ENCODE peak calls at places on chromosomes 4 and X, in six cellular contexts. E is Peyer's patch, O is Calu3, R is fibroblast of lung, Z is osteocyte, H is brain microvascular endothelial cell. Y is an unnamed sample.

GRCh38 chr4:60315586-60315985 is 884.5 kb upstream of the ADGRL3 start:
- DNase-seq in Z (no peak), R (no peak), E (no peak), O (no peak), H (no peak), Y (no peak)

GRCh38 chr4:26826721-26827120 is 33.9 kb upstream of the STIM2 start:
- DNase-seq in H (peak), E (peak), O (peak), R (no peak), Z (no peak), Y (peak)

GRCh38 chr4:120082286-120082685 is 15.6 kb upstream of the MAD2L1 start:
- DNase-seq in O (no peak), E (no peak), Z (no peak), H (no peak), R (no peak), Y (no peak)

GRCh38 chr4:139242511-139243051 is 37.4 kb downstream of the MGARP start:
- DNase-seq in H (peak), Z (peak), O (no peak), E (no peak), R (peak), Y (no peak)

GRCh38 chr4:159764343-159764952 is 661.6 kb downstream of the RAPGEF2 start:
- DNase-seq in O (peak), H (peak), Z (no peak), E (no peak), R (peak), Y (peak)

GRCh38 chr4:47913858-47914218 is 545 bp downstream of the NFXL1 start:
- DNase-seq in O (peak), Z (peak), E (peak), R (peak), H (no peak), Y (peak)

GRCh38 chr4:38177035-38177791 is 217.0 kb downstream of the PTTG2 start:
- DNase-seq in R (peak), Z (no peak), H (peak), O (no peak), E (peak), Y (no peak)

GRCh38 chr4:123977623-123978022 is 581.0 kb downstream of the SPRY1 start:
- DNase-seq in Z (no peak), H (no peak), R (peak), O (no peak), E (no peak), Y (peak)

GRCh38 chrX:12011075-12011474 is 127.2 kb upstream of the FRMPD4 start:
- DNase-seq in E (no peak), H (peak), Z (no peak), O (no peak), R (peak), Y (no peak)

GRCh38 chrX:7205037-7205577 is 57.2 kb upstream of the PUDP start:
- DNase-seq in O (no peak), E (no peak), H (no peak), R (no peak), Z (no peak), Y (no peak)

GRCh38 chr4:121950212-121950679 is 1.6 kb downstream of the TRPC3 start:
- DNase-seq in O (peak), R (peak), H (peak), E (peak), Z (peak), Y (peak)

GRCh38 chr4:125550769-125551168 is 236.0 kb downstream of the FAT4 start:
- DNase-seq in E (no peak), R (no peak), H (no peak), O (no peak), Z (no peak), Y (no peak)

GRCh38 chrX:2401590-2402360 is 99.0 kb downstream of the DHRSX start:
- DNase-seq in H (no peak), R (peak), O (no peak), E (no peak), Z (peak), Y (no peak)

GRCh38 chr4:30776921-30777415 is 56.8 kb downstream of the PCDH7 start:
- DNase-seq in R (peak), O (no peak), E (no peak), Z (no peak), H (no peak), Y (peak)

GRCh38 chrX:1449581-1450149 is 3.0 kb downstream of the ASMTL start:
- DNase-seq in O (no peak), E (no peak), Z (peak), R (no peak), H (no peak), Y (no peak)

GRCh38 chrX:136839196-136839595 is 41.3 kb downstream of the RBMX start:
- DNase-seq in R (no peak), Z (no peak), O (no peak), H (no peak), E (no peak), Y (no peak)

GRCh38 chr4:140163029-140163810 is 9.2 kb upstream of the MAML3 start:
- DNase-seq in R (peak), O (no peak), E (no peak), Z (no peak), H (peak), Y (no peak)

GRCh38 chr4:6251365-6251764 is 18.3 kb upstream of the WFS1 start:
- DNase-seq in Z (no peak), E (no peak), O (no peak), R (no peak), H (no peak), Y (no peak)

GRCh38 chr4:119825696-119826095 is 197.1 kb upstream of the PDE5A start:
- DNase-seq in E (no peak), H (peak), Z (no peak), R (peak), O (no peak), Y (no peak)

GRCh38 chr4:175622887-175623286 is 189.2 kb downstream of the GPM6A start:
- DNase-seq in Z (no peak), H (peak), R (peak), E (no peak), O (no peak), Y (no peak)

GRCh38 chr4:73508651-73509050 is 27.1 kb downstream of the AFM start:
- DNase-seq in R (no peak), O (no peak), Z (no peak), H (no peak), E (no peak), Y (no peak)

GRCh38 chrX:22220941-22221340 is 51.8 kb upstream of the CBLL2 start:
- DNase-seq in H (peak), R (peak), E (no peak), O (no peak), Z (no peak), Y (peak)

GRCh38 chrX:12799118-12799517 is 7.9 kb downstream of the PRPS2 start:
- DNase-seq in O (no peak), E (no peak), Z (no peak), H (no peak), R (no peak), Y (no peak)

GRCh38 chrX:30572004-30572403 is 5.6 kb downstream of the TASL start:
- DNase-seq in Z (no peak), R (no peak), O (no peak), H (no peak), E (no peak), Y (no peak)

DNA sequence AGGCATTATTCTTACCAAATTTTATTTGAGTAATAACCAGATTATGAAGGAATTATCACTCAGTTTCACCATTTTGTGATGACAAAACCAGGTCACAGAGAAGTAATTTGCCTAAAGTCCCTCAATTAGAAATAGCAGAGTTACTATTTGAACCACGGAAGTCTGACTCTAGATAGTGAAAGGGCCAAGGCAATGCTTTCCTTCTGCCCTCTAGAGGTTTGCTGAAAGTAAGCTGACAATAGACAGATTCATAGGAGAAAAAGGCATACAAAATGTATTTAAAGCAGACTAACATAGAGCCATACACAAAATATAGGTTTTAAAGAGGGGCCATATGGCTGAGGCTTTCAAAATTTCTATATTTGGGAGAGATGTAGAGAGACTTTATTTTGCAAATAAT is 43.1 kb downstream of the CXXC4 start:
- DNase-seq in E (no peak), O (no peak), R (peak), Z (no peak), H (no peak), Y (peak)
- TF ChIP-seq CTCF in E (peak), O (no peak), R (peak), Z (peak), H (peak), Y (peak)

GRCh38 chr4:92172203-92172602 is 131.6 kb upstream of the GRID2 start:
- DNase-seq in H (no peak), R (no peak), O (no peak), Z (no peak), E (no peak), Y (no peak)
- TF ChIP-seq CTCF in H (peak), R (peak), O (no peak), Z (peak), E (no peak), Y (no peak)

GRCh38 chrX:96126182-96126581 is 558.5 kb upstream of the DIAPH2 start:
- DNase-seq in E (no peak), H (no peak), R (no peak), O (no peak), Z (no peak), Y (peak)
- TF ChIP-seq CTCF in E (no peak), H (no peak), R (no peak), O (no peak), Z (no peak), Y (peak)

GRCh38 chr4:180855184-180855583 is 1388.0 kb upstream of the TENM3 start:
- DNase-seq in R (no peak), O (no peak), Z (no peak), E (no peak), H (no peak), Y (no peak)

GRCh38 chr4:180861651-180862050 is 1381.6 kb upstream of the TENM3 start:
- DNase-seq in O (no peak), Z (no peak), E (no peak), H (no peak), R (no peak), Y (no peak)

DNA sequence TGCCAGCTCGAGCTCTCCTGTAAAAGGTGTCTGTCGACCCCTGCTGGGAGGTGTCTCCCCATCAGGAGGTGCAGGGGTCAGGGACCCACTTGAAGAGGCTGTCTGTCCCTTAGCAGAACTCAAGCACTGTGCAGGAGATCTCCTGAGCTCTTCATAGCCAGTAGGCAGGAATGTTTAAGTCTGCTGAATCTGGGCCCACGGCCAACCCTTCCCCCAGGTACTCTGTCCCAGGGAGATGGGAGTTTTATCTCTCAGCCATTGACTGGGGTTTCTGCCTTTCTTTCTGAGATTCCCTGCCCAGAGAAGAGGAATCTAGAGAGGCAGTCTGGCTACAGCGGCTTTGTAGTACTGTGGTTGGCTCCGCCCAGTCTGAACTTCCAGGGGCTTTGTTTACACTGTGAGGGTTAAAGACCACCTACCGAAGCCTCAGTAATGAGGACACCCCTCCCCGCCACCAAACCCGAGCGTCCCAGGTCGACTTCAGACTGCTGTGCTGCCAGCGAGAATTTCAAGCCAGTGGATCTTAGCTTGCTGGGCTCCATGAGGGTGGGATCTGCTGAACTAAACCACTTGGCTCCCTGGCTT is 1383.0 kb upstream of the TENM3 start:
- DNase-seq in H (no peak), Z (no peak), E (no peak), R (no peak), O (no peak), Y (no peak)
- TF ChIP-seq CTCF in H (no peak), Z (no peak), E (no peak), R (no peak), O (no peak), Y (no peak)

DNA sequence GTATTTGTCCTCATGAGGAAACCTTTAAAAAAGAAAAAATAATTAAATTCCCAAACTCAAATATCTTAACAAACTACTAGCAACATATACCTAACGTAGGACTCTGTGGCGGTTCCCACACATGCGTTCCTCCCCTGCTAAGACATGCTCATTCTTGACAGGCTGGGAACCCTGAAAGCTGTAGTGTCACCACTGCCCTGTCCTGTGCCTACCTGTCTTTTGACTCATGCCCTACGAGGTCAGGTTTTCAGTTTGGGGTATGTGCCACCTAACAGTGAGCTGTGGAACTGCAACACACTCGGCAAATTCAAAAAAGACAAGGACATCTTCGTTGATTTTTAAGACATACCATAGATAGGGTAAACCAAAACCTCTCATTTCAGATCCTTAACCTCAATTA is 17.8 kb downstream of the IDS start:
- DNase-seq in R (no peak), H (no peak), E (no peak), O (no peak), Z (no peak), Y (no peak)
- TF ChIP-seq CTCF in R (no peak), H (peak), E (peak), O (peak), Z (peak), Y (peak)

GRCh38 chrX:87299563-87300160 is 217.9 kb upstream of the KLHL4 start:
- DNase-seq in Z (no peak), O (peak), R (peak), H (no peak), E (no peak), Y (peak)
- TF ChIP-seq CTCF in Z (peak), O (no peak), R (no peak), H (peak), E (peak), Y (peak)